ENCODE peak calls at places on chromosome 17, in seven cellular contexts. X is uterus, I is neural progenitor cell, P is prostate gland, W is hepatocyte, T is K562, R is heart left ventricle. F is an unnamed sample. For H3K4me1, the result is how much of the 10 kb centered on the place peaks cover.

GRCh38 chr17:58641937-58642336 is 49.9 kb downstream of the TEX14 start:
- DNase-seq in X (no peak), I (no peak), P (no peak), W (no peak), T (no peak), R (no peak), F (no peak)

GRCh38 chr17:64332502-64332901 is 58.2 kb downstream of the PECAM1 start:
- DNase-seq in X (no peak), I (no peak), P (no peak), W (no peak), T (no peak), R (no peak), F (no peak)

GRCh38 chr17:52170963-52171572 is 12.6 kb upstream of the CA10 start:
- DNase-seq in X (no peak), I (peak), P (peak), W (peak), T (no peak), R (no peak), F (no peak)

GRCh38 chr17:34412965-34413441 is 50.0 kb upstream of the CCL1 start:
- DNase-seq in X (no peak), I (no peak), P (no peak), W (no peak), T (peak), R (no peak), F (no peak)

GRCh38 chr17:29115906-29116651 is 64.1 kb downstream of the MYO18A start:
- DNase-seq in X (no peak), I (peak), P (no peak), W (peak), T (peak), R (no peak), F (no peak)

GRCh38 chr17:35084987-35085386 is 21.5 kb upstream of the RFFL start:
- DNase-seq in X (no peak), I (no peak), P (no peak), W (peak), T (peak), R (no peak), F (no peak)

GRCh38 chr17:66684716-66685115 is 150.2 kb upstream of the CACNG5 start:
- DNase-seq in X (no peak), I (no peak), P (no peak), W (no peak), T (no peak), R (no peak), F (no peak)

GRCh38 chr17:8151120-8151640 is 1.0 kb downstream of the PER1 start:
- DNase-seq in X (peak), I (peak), P (peak), W (peak), T (peak), R (peak), F (peak)

GRCh38 chr17:441155-441950 is 88.7 kb upstream of the RPH3AL start:
- DNase-seq in X (no peak), I (no peak), P (no peak), W (no peak), T (no peak), R (peak), F (no peak)

GRCh38 chr17:50146230-50146926 is 4.1 kb downstream of the PPP1R9B start:
- DNase-seq in X (no peak), I (no peak), P (no peak), W (no peak), T (no peak), R (no peak), F (no peak)

GRCh38 chr17:27446569-27447301 is 9.5 kb upstream of the KSR1 start:
- DNase-seq in X (no peak), I (no peak), P (no peak), W (peak), T (peak), R (no peak), F (no peak)

GRCh38 chr17:17849147-17849820 is 12.5 kb upstream of the SREBF1 start:
- DNase-seq in X (peak), I (no peak), P (no peak), W (no peak), T (peak), R (peak), F (peak)

GRCh38 chr17:73349138-73349537 is 37.3 kb upstream of the CDC42EP4 start:
- DNase-seq in X (no peak), I (peak), P (no peak), W (peak), T (no peak), R (no peak), F (no peak)

GRCh38 chr17:32126746-32127145 is 15.6 kb upstream of the RHOT1 start:
- DNase-seq in X (no peak), I (no peak), P (no peak), W (no peak), T (no peak), R (no peak), F (no peak)
- H3K27ac ChIP-seq in X (peak), I (no peak), P (peak), W (peak), T (peak), R (peak), F (peak)

DNA sequence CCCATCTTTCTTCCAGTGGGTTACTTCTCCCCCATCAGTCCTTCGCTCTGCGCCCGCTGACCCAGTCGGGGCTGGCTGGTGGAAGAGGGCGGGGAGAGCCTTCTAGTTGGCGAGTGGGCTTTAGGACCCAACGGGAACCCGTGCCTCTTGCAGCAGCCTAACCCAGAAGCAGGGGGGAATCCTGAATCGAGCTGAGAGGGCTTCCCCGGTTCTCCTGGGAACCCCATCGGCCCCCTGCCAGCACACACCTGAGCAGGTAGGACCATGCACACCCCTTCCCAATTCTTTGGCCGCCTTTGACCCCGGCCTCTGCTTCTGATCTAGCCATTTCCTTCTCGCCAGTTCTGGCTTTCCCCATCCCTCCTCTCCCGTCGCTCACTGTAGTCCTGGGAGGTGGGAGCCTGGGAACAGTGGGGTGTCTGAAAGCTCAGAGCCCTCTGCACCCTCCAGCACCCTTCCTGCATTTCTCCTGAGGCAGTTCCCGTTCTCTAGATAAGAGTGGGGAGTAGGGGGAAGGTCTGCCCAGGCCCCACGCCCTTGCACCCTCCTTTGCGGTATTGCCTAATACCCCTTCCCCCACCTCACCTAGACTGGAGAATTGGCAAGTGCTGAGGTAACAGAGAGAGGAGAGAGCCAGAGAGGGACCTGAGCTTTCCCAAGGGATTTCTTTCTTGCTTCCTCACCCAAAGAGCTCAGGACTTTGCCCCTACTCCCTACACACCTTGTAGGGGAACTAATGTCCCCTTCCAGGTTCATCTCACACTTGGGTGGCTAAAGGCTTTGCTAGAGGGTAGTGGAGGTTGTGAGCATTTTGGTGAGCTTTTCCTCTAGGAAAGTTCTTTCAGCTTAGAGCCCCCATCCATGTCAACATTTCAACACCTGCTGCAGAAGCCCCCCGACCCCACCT is at the start of gene RARA:
- DNase-seq in X (peak), I (peak), P (no peak), W (peak), T (peak), R (no peak), F (peak)
- H3K4me3 ChIP-seq in X (peak), I (peak), P (peak), W (peak), T (peak), R (peak), F (peak)

GRCh38 chr17:57421393-57421717 is 165.0 kb downstream of the MSI2 start:
- DNase-seq in X (no peak), I (no peak), P (no peak), W (no peak), T (no peak), R (no peak), F (no peak)
- H3K4me1 ChIP-seq in X (under half), I (under half), P (under half), W (under half), T (under half), R (under half), F (under half)

GRCh38 chr17:9261059-9262029 is 240.0 kb downstream of the NTN1 start:
- DNase-seq in X (no peak), I (no peak), P (no peak), W (no peak), T (no peak), R (no peak), F (peak)
- H3K27ac ChIP-seq in X (no peak), I (no peak), P (no peak), W (peak), T (no peak), R (no peak), F (no peak)

DNA sequence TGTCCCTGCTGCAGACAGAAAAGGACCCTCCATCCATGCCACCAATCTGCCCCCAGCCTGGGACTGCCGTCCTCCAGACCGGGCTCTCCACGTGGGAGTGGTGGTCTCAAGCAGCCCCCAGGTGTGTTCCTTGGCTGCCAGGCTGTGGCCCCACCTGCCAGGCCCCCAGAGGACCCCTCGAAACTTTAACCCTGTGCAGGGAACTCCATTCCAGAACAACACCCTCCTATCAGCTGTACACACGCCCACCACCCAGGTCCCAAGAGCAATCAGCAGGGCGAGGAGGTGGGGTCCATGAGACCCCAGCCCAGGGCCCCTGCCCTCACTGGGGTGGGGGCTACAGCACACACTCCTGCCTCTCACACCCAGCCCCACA is 1.4 kb downstream of the PYCR1 start:
- DNase-seq in X (no peak), I (no peak), P (no peak), W (no peak), T (no peak), R (no peak), F (peak)
- H3K4me3 ChIP-seq in X (no peak), I (no peak), P (no peak), W (no peak), T (peak), R (no peak), F (no peak)

DNA sequence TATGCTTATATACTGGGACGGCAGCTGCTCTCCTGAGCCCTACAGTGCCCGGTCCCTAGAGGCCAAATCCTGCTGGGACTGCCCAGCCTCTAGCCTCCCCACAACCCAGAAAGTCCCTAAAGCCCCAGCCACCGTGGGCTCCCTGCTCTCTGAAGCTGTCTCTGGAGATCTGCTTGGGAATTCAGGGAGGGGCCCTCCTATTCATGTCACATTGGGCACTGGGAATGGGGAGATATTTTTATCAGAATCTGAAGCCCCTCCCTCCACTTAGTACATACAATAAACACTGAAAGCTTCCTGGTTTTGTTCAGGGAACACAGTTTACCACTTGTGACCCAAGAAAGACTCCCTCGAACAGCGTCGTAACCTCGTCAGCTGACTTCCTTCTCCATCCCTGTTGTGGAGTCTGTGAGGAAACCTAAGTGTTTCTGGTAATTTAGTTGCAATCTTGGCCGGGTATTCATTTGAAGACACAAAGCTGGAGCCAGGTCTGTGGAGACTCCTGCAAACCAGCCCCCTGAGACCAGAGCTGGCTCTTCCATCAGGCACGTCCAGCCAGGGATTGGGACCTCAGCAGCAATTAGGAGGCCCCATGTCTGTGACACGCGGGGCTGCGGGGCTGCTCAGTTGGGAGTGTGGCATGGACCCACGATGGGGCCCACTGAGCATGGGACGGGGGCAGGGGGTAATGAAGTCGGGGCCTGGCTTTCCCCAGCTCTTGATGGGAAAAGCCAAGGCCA is 38.5 kb downstream of the PGS1 start:
- DNase-seq in X (peak), I (no peak), P (no peak), W (peak), T (no peak), R (no peak), F (peak)
- H3K4me1 ChIP-seq in X (under half), I (under half), P (under half), W (under half), T (under half), R (half or more), F (under half)

GRCh38 chr17:3033248-3033640 is 30.2 kb downstream of the OR1D5 start:
- DNase-seq in X (no peak), I (no peak), P (no peak), W (no peak), T (no peak), R (no peak), F (peak)
- H3K27ac ChIP-seq in X (no peak), I (no peak), P (no peak), W (no peak), T (no peak), R (no peak), F (no peak)

GRCh38 chr17:55564077-55564476 is 52.8 kb upstream of the SMIM36 start:
- DNase-seq in X (no peak), I (no peak), P (no peak), W (no peak), T (no peak), R (no peak), F (no peak)
- H3K4me3 ChIP-seq in X (no peak), I (no peak), P (no peak), W (no peak), T (no peak), R (no peak), F (no peak)

GRCh38 chr17:80006339-80006720 is 29.3 kb downstream of the TBC1D16 start:
- DNase-seq in X (no peak), I (no peak), P (no peak), W (no peak), T (no peak), R (no peak), F (peak)

GRCh38 chr17:80005360-80006338 is 30.0 kb downstream of the TBC1D16 start:
- DNase-seq in X (peak), I (peak), P (no peak), W (peak), T (peak), R (peak), F (peak)

GRCh38 chr17:80008383-80008840 is 27.3 kb downstream of the TBC1D16 start:
- DNase-seq in X (peak), I (peak), P (peak), W (peak), T (peak), R (peak), F (peak)

GRCh38 chr17:80007939-80008338 is 27.7 kb downstream of the TBC1D16 start:
- DNase-seq in X (no peak), I (no peak), P (no peak), W (no peak), T (no peak), R (no peak), F (peak)

DNA sequence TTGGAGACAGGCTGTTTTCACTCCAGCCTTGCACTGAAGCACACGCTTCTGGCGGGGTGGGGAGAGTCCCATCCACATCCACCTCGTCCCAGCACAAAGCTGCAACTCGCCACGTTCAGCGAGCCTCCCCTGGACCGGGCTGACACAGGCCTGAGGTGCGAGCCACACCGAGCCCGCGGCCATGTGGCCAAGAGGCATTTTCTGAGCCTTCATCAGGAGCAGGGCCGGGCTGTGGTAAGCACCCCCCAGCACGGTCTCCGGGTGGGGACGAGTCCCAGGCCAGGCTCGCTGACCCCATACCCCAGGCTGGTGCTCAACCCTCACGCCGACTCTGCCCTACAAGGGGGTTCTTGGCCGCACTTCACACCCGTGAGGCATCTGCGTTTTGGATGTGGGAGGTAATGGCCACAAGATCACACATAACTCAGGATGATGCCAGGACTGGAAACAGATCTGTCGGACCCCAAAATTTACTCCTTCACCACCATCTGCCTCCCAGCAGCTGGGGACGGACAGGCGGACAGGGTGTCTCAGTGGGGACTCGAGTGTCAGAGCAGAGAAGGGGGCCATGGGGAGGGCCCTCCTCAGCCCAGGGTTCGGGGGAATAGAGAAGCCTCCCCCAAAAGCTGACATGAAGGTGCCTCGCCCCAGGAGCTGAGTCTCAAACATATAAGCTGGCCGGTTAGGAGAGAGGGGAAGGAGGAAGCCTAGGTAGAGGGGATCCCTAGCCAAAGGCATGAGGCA is 28.5 kb downstream of the TBC1D16 start:
- DNase-seq in X (no peak), I (no peak), P (no peak), W (no peak), T (no peak), R (no peak), F (peak)
- H3K4me1 ChIP-seq in X (under half), I (under half), P (under half), W (under half), T (under half), R (under half), F (under half)

GRCh38 chr17:48497103-48497502 is 33.7 kb downstream of the HOXB1 start:
- DNase-seq in X (no peak), I (no peak), P (no peak), W (no peak), T (no peak), R (no peak), F (no peak)
- H3K27ac ChIP-seq in X (no peak), I (no peak), P (no peak), W (no peak), T (no peak), R (no peak), F (no peak)

F was measured in kidney.